ENCODE peak calls at places on chromosomes 6 and 20, in seven cellular contexts. One of them, this sample, is unnamed.

GRCh38 chr6:35052694-35053565 is 88.2 kb downstream of the TCP11 start:
- DNase-seq in GM06990: no peak
- DNase-seq in fibroblast of mammary gland: peak; percentile 9
- DNase-seq in Peyer's patch: peak; percentile 43
- DNase-seq in brain microvascular endothelial cell: no peak
- DNase-seq in stomach: no peak
- DNase-seq in adrenal gland: no peak
- DNase-seq in this sample: no peak

GRCh38 chr6:68575765-68576439 is 59.2 kb upstream of the ADGRB3 start:
- DNase-seq in GM06990: no peak
- DNase-seq in fibroblast of mammary gland: peak; percentile 0
- DNase-seq in Peyer's patch: no peak
- DNase-seq in brain microvascular endothelial cell: no peak
- DNase-seq in stomach: no peak
- DNase-seq in adrenal gland: no peak
- DNase-seq in this sample: no peak

GRCh38 chr6:38220069-38220723 is 400.7 kb downstream of the ZFAND3 start:
- DNase-seq in GM06990: no peak
- DNase-seq in fibroblast of mammary gland: no peak
- DNase-seq in Peyer's patch: no peak
- DNase-seq in brain microvascular endothelial cell: no peak
- DNase-seq in stomach: no peak
- DNase-seq in adrenal gland: no peak
- DNase-seq in this sample: no peak

GRCh38 chr6:38271081-38271480 is 368.6 kb downstream of the BTBD9 start:
- DNase-seq in GM06990: no peak
- DNase-seq in fibroblast of mammary gland: peak; percentile 38
- DNase-seq in Peyer's patch: no peak
- DNase-seq in brain microvascular endothelial cell: no peak
- DNase-seq in stomach: no peak
- DNase-seq in adrenal gland: no peak
- DNase-seq in this sample: no peak

GRCh38 chr20:16349518-16350295 is 223.5 kb downstream of the KIF16B start:
- DNase-seq in GM06990: no peak
- DNase-seq in fibroblast of mammary gland: peak; percentile 88
- DNase-seq in Peyer's patch: no peak
- DNase-seq in brain microvascular endothelial cell: peak; percentile 32
- DNase-seq in stomach: no peak
- DNase-seq in adrenal gland: no peak
- DNase-seq in this sample: peak; percentile 57

GRCh38 chr6:63121166-63121565 is 90.1 kb upstream of the FKBP1C start:
- DNase-seq in GM06990: no peak
- DNase-seq in fibroblast of mammary gland: no peak
- DNase-seq in Peyer's patch: no peak
- DNase-seq in brain microvascular endothelial cell: no peak
- DNase-seq in stomach: no peak
- DNase-seq in adrenal gland: no peak
- DNase-seq in this sample: no peak

GRCh38 chr6:17536586-17536985 is 63.5 kb upstream of the FAM8A1 start:
- DNase-seq in GM06990: no peak
- DNase-seq in fibroblast of mammary gland: no peak
- DNase-seq in Peyer's patch: no peak
- DNase-seq in brain microvascular endothelial cell: no peak
- DNase-seq in stomach: no peak
- DNase-seq in adrenal gland: no peak
- DNase-seq in this sample: no peak

GRCh38 chr6:11198663-11199603 is 33.5 kb downstream of the NEDD9 start:
- DNase-seq in GM06990: no peak
- DNase-seq in fibroblast of mammary gland: no peak
- DNase-seq in Peyer's patch: no peak
- DNase-seq in brain microvascular endothelial cell: no peak
- DNase-seq in stomach: no peak
- DNase-seq in adrenal gland: no peak
- DNase-seq in this sample: no peak

GRCh38 chr20:49859807-49860206 is 47.2 kb downstream of the SLC9A8 start:
- DNase-seq in GM06990: no peak
- DNase-seq in fibroblast of mammary gland: no peak
- DNase-seq in Peyer's patch: no peak
- DNase-seq in brain microvascular endothelial cell: no peak
- DNase-seq in stomach: no peak
- DNase-seq in adrenal gland: no peak
- DNase-seq in this sample: no peak

GRCh38 chr6:2971420-2972218 is at the start of gene SERPINB6:
- DNase-seq in GM06990: no peak
- DNase-seq in fibroblast of mammary gland: peak; percentile 61
- DNase-seq in Peyer's patch: peak; percentile 94
- DNase-seq in brain microvascular endothelial cell: peak; percentile 59
- DNase-seq in stomach: peak; percentile 80
- DNase-seq in adrenal gland: peak; percentile 87
- DNase-seq in this sample: peak; percentile 61

GRCh38 chr6:111086685-111087084 is 618 bp upstream of the SLC16A10 start:
- DNase-seq in GM06990: no peak
- DNase-seq in fibroblast of mammary gland: no peak
- DNase-seq in Peyer's patch: no peak
- DNase-seq in brain microvascular endothelial cell: no peak
- DNase-seq in stomach: no peak
- DNase-seq in adrenal gland: no peak
- DNase-seq in this sample: no peak

GRCh38 chr6:111090766-111091165 is 3.5 kb downstream of the SLC16A10 start:
- DNase-seq in GM06990: no peak
- DNase-seq in fibroblast of mammary gland: no peak
- DNase-seq in Peyer's patch: no peak
- DNase-seq in brain microvascular endothelial cell: no peak
- DNase-seq in stomach: no peak
- DNase-seq in adrenal gland: no peak
- DNase-seq in this sample: no peak

GRCh38 chr6:111087871-111088667 is 766 bp downstream of the SLC16A10 start:
- DNase-seq in GM06990: peak; percentile 59
- DNase-seq in fibroblast of mammary gland: no peak
- DNase-seq in Peyer's patch: peak; percentile 53
- DNase-seq in brain microvascular endothelial cell: no peak
- DNase-seq in stomach: peak; percentile 44
- DNase-seq in adrenal gland: peak; percentile 45
- DNase-seq in this sample: no peak

GRCh38 chr6:111087106-111087835 is at the start of gene SLC16A10:
- DNase-seq in GM06990: peak; percentile 92
- DNase-seq in fibroblast of mammary gland: no peak
- DNase-seq in Peyer's patch: peak; percentile 73
- DNase-seq in brain microvascular endothelial cell: no peak
- DNase-seq in stomach: peak; percentile 84
- DNase-seq in adrenal gland: peak; percentile 91
- DNase-seq in this sample: no peak

GRCh38 chr6:111088668-111089003 is 1.3 kb downstream of the SLC16A10 start:
- DNase-seq in GM06990: no peak
- DNase-seq in fibroblast of mammary gland: no peak
- DNase-seq in Peyer's patch: no peak
- DNase-seq in brain microvascular endothelial cell: no peak
- DNase-seq in stomach: no peak
- DNase-seq in adrenal gland: no peak
- DNase-seq in this sample: no peak
- H3K4me3 ChIP-seq in GM06990: peak overlapping the region; percentile 69
- H3K4me3 ChIP-seq in fibroblast of mammary gland: no peak overlapping the region
- H3K4me3 ChIP-seq in Peyer's patch: peak overlapping the region; percentile 75
- H3K4me3 ChIP-seq in brain microvascular endothelial cell: no peak overlapping the region
- H3K4me3 ChIP-seq in stomach: peak overlapping the region; percentile 67
- H3K4me3 ChIP-seq in adrenal gland: peak overlapping the region; percentile 57
- H3K4me3 ChIP-seq in this sample: no peak overlapping the region

GRCh38 chr6:57089687-57090457 is at the start of gene ZNF451:
- DNase-seq in GM06990: peak; percentile 96
- DNase-seq in fibroblast of mammary gland: peak; percentile 93
- DNase-seq in Peyer's patch: peak; percentile 98
- DNase-seq in brain microvascular endothelial cell: peak; percentile 96
- DNase-seq in stomach: peak; percentile 97
- DNase-seq in adrenal gland: peak; percentile 98
- DNase-seq in this sample: peak; percentile 70
- TF ChIP-seq CTCF in GM06990: no peak
- TF ChIP-seq CTCF in fibroblast of mammary gland: no peak
- TF ChIP-seq CTCF in Peyer's patch: peak; percentile 29
- TF ChIP-seq CTCF in brain microvascular endothelial cell: no peak
- TF ChIP-seq CTCF in stomach: no peak
- TF ChIP-seq CTCF in adrenal gland: no peak
- TF ChIP-seq CTCF in this sample: no peak

GRCh38 chr6:167829513-167829912 is 2.8 kb downstream of the AFDN start:
- DNase-seq in GM06990: no peak
- DNase-seq in fibroblast of mammary gland: no peak
- DNase-seq in Peyer's patch: no peak
- DNase-seq in brain microvascular endothelial cell: no peak
- DNase-seq in stomach: no peak
- DNase-seq in adrenal gland: no peak
- DNase-seq in this sample: no peak
- H3K4me3 ChIP-seq in GM06990: no peak overlapping the region
- H3K4me3 ChIP-seq in fibroblast of mammary gland: no peak overlapping the region
- H3K4me3 ChIP-seq in Peyer's patch: no peak overlapping the region
- H3K4me3 ChIP-seq in brain microvascular endothelial cell: no peak overlapping the region
- H3K4me3 ChIP-seq in stomach: no peak overlapping the region
- H3K4me3 ChIP-seq in adrenal gland: no peak overlapping the region
- H3K4me3 ChIP-seq in this sample: no peak overlapping the region

GRCh38 chr6:45663181-45664180 is 285.7 kb upstream of the SUPT3H start:
- DNase-seq in GM06990: no peak
- DNase-seq in fibroblast of mammary gland: no peak
- DNase-seq in Peyer's patch: peak; percentile 51
- DNase-seq in brain microvascular endothelial cell: peak; percentile 27
- DNase-seq in stomach: no peak
- DNase-seq in adrenal gland: no peak
- DNase-seq in this sample: no peak
- TF ChIP-seq CTCF in GM06990: no peak
- TF ChIP-seq CTCF in fibroblast of mammary gland: no peak
- TF ChIP-seq CTCF in Peyer's patch: no peak
- TF ChIP-seq CTCF in brain microvascular endothelial cell: peak; percentile 28
- TF ChIP-seq CTCF in stomach: no peak
- TF ChIP-seq CTCF in adrenal gland: no peak
- TF ChIP-seq CTCF in this sample: no peak

GRCh38 chr20:63453029-63453523 is 19.4 kb downstream of the KCNQ2 start:
- DNase-seq in GM06990: no peak
- DNase-seq in fibroblast of mammary gland: no peak
- DNase-seq in Peyer's patch: no peak
- DNase-seq in brain microvascular endothelial cell: no peak
- DNase-seq in stomach: no peak
- DNase-seq in adrenal gland: no peak
- DNase-seq in this sample: no peak
- H3K4me3 ChIP-seq in GM06990: no peak overlapping the region
- H3K4me3 ChIP-seq in fibroblast of mammary gland: no peak overlapping the region
- H3K4me3 ChIP-seq in Peyer's patch: no peak overlapping the region
- H3K4me3 ChIP-seq in brain microvascular endothelial cell: no peak overlapping the region
- H3K4me3 ChIP-seq in stomach: no peak overlapping the region
- H3K4me3 ChIP-seq in adrenal gland: no peak overlapping the region
- H3K4me3 ChIP-seq in this sample: no peak overlapping the region

GRCh38 chr6:106244931-106245330 is 80.6 kb downstream of the ATG5 start:
- DNase-seq in GM06990: peak; percentile 24
- DNase-seq in fibroblast of mammary gland: no peak
- DNase-seq in Peyer's patch: no peak
- DNase-seq in brain microvascular endothelial cell: no peak
- DNase-seq in stomach: no peak
- DNase-seq in adrenal gland: no peak
- DNase-seq in this sample: no peak
- TF ChIP-seq CTCF in GM06990: no peak
- TF ChIP-seq CTCF in fibroblast of mammary gland: no peak
- TF ChIP-seq CTCF in Peyer's patch: no peak
- TF ChIP-seq CTCF in brain microvascular endothelial cell: no peak
- TF ChIP-seq CTCF in stomach: no peak
- TF ChIP-seq CTCF in adrenal gland: no peak
- TF ChIP-seq CTCF in this sample: no peak

DNA sequence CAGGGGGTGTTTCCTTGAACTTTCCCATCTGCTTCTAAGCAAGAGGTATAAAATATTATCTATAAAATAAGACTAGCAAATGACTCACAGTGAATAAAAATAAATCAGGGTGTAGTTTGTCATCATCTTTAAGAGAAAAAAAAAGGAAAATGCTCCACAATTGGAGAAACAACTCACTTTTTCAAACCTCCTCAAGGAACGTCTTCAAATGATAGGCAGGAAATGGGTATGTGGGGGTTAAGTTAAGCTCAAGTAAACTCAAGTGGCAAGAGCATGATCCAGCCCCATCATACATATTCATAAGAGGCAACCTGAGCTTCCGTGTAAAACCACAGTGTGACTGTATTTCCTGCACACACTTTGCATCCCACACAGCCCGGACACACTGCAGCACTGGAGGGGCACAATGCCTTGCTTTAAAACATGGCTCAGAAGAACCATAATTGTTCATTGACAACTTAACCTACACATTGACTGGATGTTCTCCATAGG is 58.5 kb upstream of the CEP85L start:
- DNase-seq in GM06990: peak; percentile 73
- DNase-seq in fibroblast of mammary gland: peak; percentile 81
- DNase-seq in Peyer's patch: no peak
- DNase-seq in brain microvascular endothelial cell: peak; percentile 79
- DNase-seq in stomach: peak; percentile 39
- DNase-seq in adrenal gland: no peak
- DNase-seq in this sample: peak; percentile 67
- H3K4me3 ChIP-seq in GM06990: peak overlapping the region; percentile 60
- H3K4me3 ChIP-seq in fibroblast of mammary gland: peak overlapping the region; percentile 47
- H3K4me3 ChIP-seq in Peyer's patch: peak overlapping the region; percentile 53
- H3K4me3 ChIP-seq in brain microvascular endothelial cell: peak overlapping the region; percentile 56
- H3K4me3 ChIP-seq in stomach: peak overlapping the region; percentile 36
- H3K4me3 ChIP-seq in adrenal gland: no peak overlapping the region
- H3K4me3 ChIP-seq in this sample: no peak overlapping the region